ENCODE peak calls at places on chromosomes 11 and 22, in seven cellular contexts. One of them, this sample, is unnamed.

GRCh38 chr22:41799486-41800347 is 762 bp upstream of the CCDC134 start:
- DNase-seq in transverse colon: peak
- DNase-seq in coronary artery: no peak
- DNase-seq in heart right ventricle: peak
- DNase-seq in HCT116: no peak
- DNase-seq in heart left ventricle: peak
- DNase-seq in left lung: peak
- DNase-seq in this sample: no peak

GRCh38 chr11:119608781-119609180 is 120.2 kb downstream of the NECTIN1 start:
- DNase-seq in transverse colon: no peak
- DNase-seq in coronary artery: no peak
- DNase-seq in heart right ventricle: no peak
- DNase-seq in HCT116: no peak
- DNase-seq in heart left ventricle: no peak
- DNase-seq in left lung: no peak
- DNase-seq in this sample: no peak

GRCh38 chr11:86070435-86071056 is 1.7 kb upstream of the PICALM start:
- DNase-seq in transverse colon: no peak
- DNase-seq in coronary artery: no peak
- DNase-seq in heart right ventricle: no peak
- DNase-seq in HCT116: no peak
- DNase-seq in heart left ventricle: no peak
- DNase-seq in left lung: no peak
- DNase-seq in this sample: no peak

GRCh38 chr11:118912742-118913410 is 12.8 kb downstream of the BCL9L start:
- DNase-seq in transverse colon: peak
- DNase-seq in coronary artery: no peak
- DNase-seq in heart right ventricle: no peak
- DNase-seq in HCT116: no peak
- DNase-seq in heart left ventricle: no peak
- DNase-seq in left lung: peak
- DNase-seq in this sample: no peak

GRCh38 chr11:70782401-70782913 is 384.1 kb downstream of the CTTN start:
- DNase-seq in transverse colon: no peak
- DNase-seq in coronary artery: no peak
- DNase-seq in heart right ventricle: no peak
- DNase-seq in HCT116: no peak
- DNase-seq in heart left ventricle: no peak
- DNase-seq in left lung: no peak
- DNase-seq in this sample: no peak

GRCh38 chr11:57474017-57474750 is 13.9 kb downstream of the RTN4RL2 start:
- DNase-seq in transverse colon: no peak
- DNase-seq in coronary artery: no peak
- DNase-seq in heart right ventricle: no peak
- DNase-seq in HCT116: no peak
- DNase-seq in heart left ventricle: no peak
- DNase-seq in left lung: no peak
- DNase-seq in this sample: no peak

GRCh38 chr22:42432020-42432596 is at the start of gene NFAM1:
- DNase-seq in transverse colon: peak
- DNase-seq in coronary artery: no peak
- DNase-seq in heart right ventricle: no peak
- DNase-seq in HCT116: no peak
- DNase-seq in heart left ventricle: peak
- DNase-seq in left lung: peak
- DNase-seq in this sample: no peak

GRCh38 chr22:20035375-20036084 is 14.6 kb downstream of the TANGO2 start:
- DNase-seq in transverse colon: no peak
- DNase-seq in coronary artery: no peak
- DNase-seq in heart right ventricle: no peak
- DNase-seq in HCT116: no peak
- DNase-seq in heart left ventricle: no peak
- DNase-seq in left lung: no peak
- DNase-seq in this sample: no peak

GRCh38 chr11:61553373-61554171 is 27.3 kb downstream of the SYT7 start:
- DNase-seq in transverse colon: no peak
- DNase-seq in coronary artery: no peak
- DNase-seq in heart right ventricle: no peak
- DNase-seq in HCT116: no peak
- DNase-seq in heart left ventricle: no peak
- DNase-seq in left lung: peak
- DNase-seq in this sample: no peak

GRCh38 chr11:99325807-99326206 is 305.1 kb downstream of the CNTN5 start:
- DNase-seq in transverse colon: no peak
- DNase-seq in coronary artery: no peak
- DNase-seq in heart right ventricle: no peak
- DNase-seq in HCT116: no peak
- DNase-seq in heart left ventricle: no peak
- DNase-seq in left lung: no peak
- DNase-seq in this sample: no peak

GRCh38 chr11:26332572-26332915 is 614 bp downstream of the ANO3 start:
- DNase-seq in transverse colon: no peak
- DNase-seq in coronary artery: no peak
- DNase-seq in heart right ventricle: no peak
- DNase-seq in HCT116: no peak
- DNase-seq in heart left ventricle: no peak
- DNase-seq in left lung: no peak
- DNase-seq in this sample: no peak

GRCh38 chr11:119373917-119374631 is 7.4 kb downstream of the USP2 start:
- DNase-seq in transverse colon: peak
- DNase-seq in coronary artery: peak
- DNase-seq in heart right ventricle: peak
- DNase-seq in HCT116: no peak
- DNase-seq in heart left ventricle: peak
- DNase-seq in left lung: no peak
- DNase-seq in this sample: peak

GRCh38 chr11:88428959-88429358 is 91.4 kb upstream of the CTSC start:
- DNase-seq in transverse colon: no peak
- DNase-seq in coronary artery: no peak
- DNase-seq in heart right ventricle: no peak
- DNase-seq in HCT116: no peak
- DNase-seq in heart left ventricle: no peak
- DNase-seq in left lung: no peak
- DNase-seq in this sample: no peak

GRCh38 chr22:25841775-25842174 is 99.8 kb downstream of the MYO18B start:
- DNase-seq in transverse colon: no peak
- DNase-seq in coronary artery: peak
- DNase-seq in heart right ventricle: no peak
- DNase-seq in HCT116: no peak
- DNase-seq in heart left ventricle: no peak
- DNase-seq in left lung: no peak
- DNase-seq in this sample: no peak

GRCh38 chr11:17543574-17544180 is 539 bp downstream of the USH1C start:
- DNase-seq in transverse colon: peak
- DNase-seq in coronary artery: no peak
- DNase-seq in heart right ventricle: no peak
- DNase-seq in HCT116: no peak
- DNase-seq in heart left ventricle: no peak
- DNase-seq in left lung: no peak
- DNase-seq in this sample: no peak

GRCh38 chr22:23215294-23216204 is 35.2 kb downstream of the BCR start:
- DNase-seq in transverse colon: no peak
- DNase-seq in coronary artery: no peak
- DNase-seq in heart right ventricle: no peak
- DNase-seq in HCT116: no peak
- DNase-seq in heart left ventricle: no peak
- DNase-seq in left lung: no peak
- DNase-seq in this sample: no peak

GRCh38 chr11:57167125-57167839 is 14.5 kb upstream of the LRRC55 start:
- DNase-seq in transverse colon: no peak
- DNase-seq in coronary artery: no peak
- DNase-seq in heart right ventricle: no peak
- DNase-seq in HCT116: no peak
- DNase-seq in heart left ventricle: no peak
- DNase-seq in left lung: no peak
- DNase-seq in this sample: no peak

GRCh38 chr11:62792193-62792575 is 378 bp upstream of the TMEM223 start:
- DNase-seq in transverse colon: peak
- DNase-seq in coronary artery: no peak
- DNase-seq in heart right ventricle: peak
- DNase-seq in HCT116: no peak
- DNase-seq in heart left ventricle: peak
- DNase-seq in left lung: no peak
- DNase-seq in this sample: no peak

GRCh38 chr22:46077669-46078099 is 72.6 kb upstream of the PPARA start:
- DNase-seq in transverse colon: peak
- DNase-seq in coronary artery: peak
- DNase-seq in heart right ventricle: no peak
- DNase-seq in HCT116: no peak
- DNase-seq in heart left ventricle: peak
- DNase-seq in left lung: no peak
- DNase-seq in this sample: no peak

GRCh38 chr11:122002926-122003325 is 113.1 kb downstream of the BLID start:
- DNase-seq in transverse colon: no peak
- DNase-seq in coronary artery: no peak
- DNase-seq in heart right ventricle: no peak
- DNase-seq in HCT116: no peak
- DNase-seq in heart left ventricle: no peak
- DNase-seq in left lung: no peak
- DNase-seq in this sample: no peak

GRCh38 chr11:122004446-122004845 is 111.6 kb downstream of the BLID start:
- DNase-seq in transverse colon: no peak
- DNase-seq in coronary artery: no peak
- DNase-seq in heart right ventricle: no peak
- DNase-seq in HCT116: no peak
- DNase-seq in heart left ventricle: no peak
- DNase-seq in left lung: no peak
- DNase-seq in this sample: no peak

GRCh38 chr11:122002047-122002446 is 114.0 kb downstream of the BLID start:
- DNase-seq in transverse colon: no peak
- DNase-seq in coronary artery: no peak
- DNase-seq in heart right ventricle: no peak
- DNase-seq in HCT116: no peak
- DNase-seq in heart left ventricle: no peak
- DNase-seq in left lung: no peak
- DNase-seq in this sample: no peak

GRCh38 chr11:122007611-122008071 is 108.4 kb downstream of the BLID start:
- DNase-seq in transverse colon: no peak
- DNase-seq in coronary artery: no peak
- DNase-seq in heart right ventricle: peak
- DNase-seq in HCT116: no peak
- DNase-seq in heart left ventricle: peak
- DNase-seq in left lung: no peak
- DNase-seq in this sample: no peak
- H3K27ac ChIP-seq in transverse colon: no peak
- H3K27ac ChIP-seq in coronary artery: peak
- H3K27ac ChIP-seq in heart right ventricle: no peak
- H3K27ac ChIP-seq in HCT116: no peak
- H3K27ac ChIP-seq in heart left ventricle: no peak
- H3K27ac ChIP-seq in left lung: no peak
- H3K27ac ChIP-seq in this sample: peak

GRCh38 chr22:49142891-49143290 is 684.8 kb downstream of the BRD1 start:
- DNase-seq in transverse colon: no peak
- DNase-seq in coronary artery: peak
- DNase-seq in heart right ventricle: no peak
- DNase-seq in HCT116: no peak
- DNase-seq in heart left ventricle: no peak
- DNase-seq in left lung: no peak
- DNase-seq in this sample: no peak

GRCh38 chr22:49140921-49141680 is 686.6 kb downstream of the BRD1 start:
- DNase-seq in transverse colon: no peak
- DNase-seq in coronary artery: peak
- DNase-seq in heart right ventricle: no peak
- DNase-seq in HCT116: no peak
- DNase-seq in heart left ventricle: no peak
- DNase-seq in left lung: no peak
- DNase-seq in this sample: no peak

GRCh38 chr22:49143812-49144211 is 683.9 kb downstream of the BRD1 start:
- DNase-seq in transverse colon: no peak
- DNase-seq in coronary artery: no peak
- DNase-seq in heart right ventricle: no peak
- DNase-seq in HCT116: no peak
- DNase-seq in heart left ventricle: no peak
- DNase-seq in left lung: no peak
- DNase-seq in this sample: no peak

GRCh38 chr22:49142281-49142680 is 685.4 kb downstream of the BRD1 start:
- DNase-seq in transverse colon: no peak
- DNase-seq in coronary artery: peak
- DNase-seq in heart right ventricle: no peak
- DNase-seq in HCT116: no peak
- DNase-seq in heart left ventricle: no peak
- DNase-seq in left lung: no peak
- DNase-seq in this sample: no peak

DNA sequence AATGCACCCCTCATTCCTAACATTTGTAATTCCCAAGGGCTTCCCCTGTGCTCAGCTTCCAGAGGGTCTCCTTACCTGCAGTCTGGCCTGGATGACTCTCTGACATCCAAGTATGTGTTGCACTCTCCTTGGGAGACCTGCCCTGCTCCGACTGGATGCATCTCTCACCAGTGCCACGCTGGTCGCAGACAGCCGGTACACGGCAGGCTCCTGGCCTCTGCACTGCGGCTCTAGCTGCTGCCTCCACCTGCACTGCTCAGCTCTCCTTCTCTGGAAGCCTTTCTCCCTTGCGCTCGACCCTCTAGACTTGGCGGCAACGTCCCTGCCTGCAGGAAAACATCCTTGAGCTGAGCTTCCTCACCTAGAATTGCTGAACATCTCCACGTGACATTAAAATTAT is 685.9 kb downstream of the BRD1 start:
- DNase-seq in transverse colon: no peak
- DNase-seq in coronary artery: no peak
- DNase-seq in heart right ventricle: no peak
- DNase-seq in HCT116: no peak
- DNase-seq in heart left ventricle: no peak
- DNase-seq in left lung: no peak
- DNase-seq in this sample: no peak
- H3K27ac ChIP-seq in transverse colon: no peak
- H3K27ac ChIP-seq in coronary artery: no peak
- H3K27ac ChIP-seq in heart right ventricle: no peak
- H3K27ac ChIP-seq in HCT116: no peak
- H3K27ac ChIP-seq in heart left ventricle: no peak
- H3K27ac ChIP-seq in left lung: no peak
- H3K27ac ChIP-seq in this sample: no peak

GRCh38 chr11:129885381-129885780 is 10.0 kb downstream of the NFRKB start:
- DNase-seq in transverse colon: no peak
- DNase-seq in coronary artery: no peak
- DNase-seq in heart right ventricle: no peak
- DNase-seq in HCT116: no peak
- DNase-seq in heart left ventricle: no peak
- DNase-seq in left lung: no peak
- DNase-seq in this sample: no peak
- H3K27ac ChIP-seq in transverse colon: no peak
- H3K27ac ChIP-seq in coronary artery: no peak
- H3K27ac ChIP-seq in heart right ventricle: no peak
- H3K27ac ChIP-seq in HCT116: no peak
- H3K27ac ChIP-seq in heart left ventricle: no peak
- H3K27ac ChIP-seq in left lung: no peak
- H3K27ac ChIP-seq in this sample: no peak

GRCh38 chr11:76674517-76675400 is 4.2 kb upstream of the LRRC32 start:
- DNase-seq in transverse colon: no peak
- DNase-seq in coronary artery: no peak
- DNase-seq in heart right ventricle: no peak
- DNase-seq in HCT116: no peak
- DNase-seq in heart left ventricle: no peak
- DNase-seq in left lung: peak
- DNase-seq in this sample: no peak
- H3K27ac ChIP-seq in transverse colon: no peak
- H3K27ac ChIP-seq in coronary artery: no peak
- H3K27ac ChIP-seq in heart right ventricle: no peak
- H3K27ac ChIP-seq in HCT116: no peak
- H3K27ac ChIP-seq in heart left ventricle: no peak
- H3K27ac ChIP-seq in left lung: no peak
- H3K27ac ChIP-seq in this sample: no peak